ENCODE peak calls at places on chromosomes 3 and 15, in six cellular contexts. One of them, this sample, is unnamed. For H3K27me3 and H3K9me3, the result is how much of the 10 kb centered on the place peaks cover.

GRCh38 chr15:100663066-100663465 is 60.7 kb downstream of the ASB7 start:
- DNase-seq in endodermal cell: peak
- DNase-seq in endothelial cell of umbilical vein: no peak
- DNase-seq in HCT116: peak
- DNase-seq in spleen: no peak
- DNase-seq in RWPE2: no peak
- DNase-seq in this sample: no peak

GRCh38 chr15:38174691-38175090 is 77.9 kb upstream of the SPRED1 start:
- DNase-seq in RWPE2: no peak
- DNase-seq in endothelial cell of umbilical vein: no peak
- DNase-seq in endodermal cell: no peak
- DNase-seq in HCT116: no peak
- DNase-seq in spleen: no peak
- DNase-seq in this sample: no peak

GRCh38 chr3:117322866-117323265 is 613.3 kb downstream of the TUSC7 start:
- DNase-seq in spleen: no peak
- DNase-seq in HCT116: no peak
- DNase-seq in endothelial cell of umbilical vein: peak
- DNase-seq in RWPE2: no peak
- DNase-seq in endodermal cell: no peak
- DNase-seq in this sample: no peak

GRCh38 chr15:58070801-58071418 is 5.4 kb upstream of the ALDH1A2 start:
- DNase-seq in RWPE2: no peak
- DNase-seq in endothelial cell of umbilical vein: peak
- DNase-seq in endodermal cell: peak
- DNase-seq in spleen: peak
- DNase-seq in HCT116: peak
- DNase-seq in this sample: peak

GRCh38 chr15:59862191-59863155 is 141.6 kb upstream of the FOXB1 start:
- DNase-seq in spleen: no peak
- DNase-seq in RWPE2: no peak
- DNase-seq in endothelial cell of umbilical vein: no peak
- DNase-seq in endodermal cell: no peak
- DNase-seq in HCT116: no peak
- DNase-seq in this sample: no peak

GRCh38 chr15:81222007-81222406 is 25.3 kb downstream of the IL16 start:
- DNase-seq in RWPE2: no peak
- DNase-seq in endothelial cell of umbilical vein: no peak
- DNase-seq in endodermal cell: no peak
- DNase-seq in spleen: no peak
- DNase-seq in HCT116: no peak
- DNase-seq in this sample: no peak

GRCh38 chr3:183298708-183299153 is 45.7 kb downstream of the B3GNT5 start:
- DNase-seq in spleen: peak
- DNase-seq in endothelial cell of umbilical vein: no peak
- DNase-seq in endodermal cell: peak
- DNase-seq in RWPE2: peak
- DNase-seq in HCT116: no peak
- DNase-seq in this sample: peak

GRCh38 chr3:184602406-184603155 is 41.0 kb downstream of the EPHB3 start:
- DNase-seq in endothelial cell of umbilical vein: no peak
- DNase-seq in endodermal cell: peak
- DNase-seq in spleen: no peak
- DNase-seq in RWPE2: no peak
- DNase-seq in HCT116: no peak
- DNase-seq in this sample: peak

GRCh38 chr3:88076712-88077111 is 17.7 kb downstream of the ZNF654 start:
- DNase-seq in HCT116: no peak
- DNase-seq in spleen: no peak
- DNase-seq in endodermal cell: no peak
- DNase-seq in endothelial cell of umbilical vein: no peak
- DNase-seq in RWPE2: no peak
- DNase-seq in this sample: no peak

GRCh38 chr3:48598323-48599076 is 3.4 kb upstream of the COL7A1 start:
- DNase-seq in HCT116: no peak
- DNase-seq in endothelial cell of umbilical vein: no peak
- DNase-seq in endodermal cell: no peak
- DNase-seq in spleen: no peak
- DNase-seq in RWPE2: peak
- DNase-seq in this sample: no peak

GRCh38 chr15:33234019-33234418 is 39.5 kb upstream of the FMN1 start:
- DNase-seq in endodermal cell: no peak
- DNase-seq in HCT116: peak
- DNase-seq in RWPE2: no peak
- DNase-seq in spleen: no peak
- DNase-seq in endothelial cell of umbilical vein: peak
- DNase-seq in this sample: no peak

GRCh38 chr3:4824948-4825325 is 154.3 kb upstream of the BHLHE40 start:
- DNase-seq in RWPE2: no peak
- DNase-seq in endothelial cell of umbilical vein: no peak
- DNase-seq in spleen: no peak
- DNase-seq in HCT116: peak
- DNase-seq in endodermal cell: no peak
- DNase-seq in this sample: no peak

GRCh38 chr3:121988146-121988545 is 33.9 kb downstream of the ILDR1 start:
- DNase-seq in HCT116: no peak
- DNase-seq in endodermal cell: no peak
- DNase-seq in spleen: no peak
- DNase-seq in endothelial cell of umbilical vein: no peak
- DNase-seq in RWPE2: no peak
- DNase-seq in this sample: no peak

GRCh38 chr15:68495221-68495950 is 63.4 kb upstream of the ITGA11 start:
- DNase-seq in spleen: no peak
- DNase-seq in endothelial cell of umbilical vein: no peak
- DNase-seq in endodermal cell: no peak
- DNase-seq in RWPE2: no peak
- DNase-seq in HCT116: no peak
- DNase-seq in this sample: no peak

GRCh38 chr15:93359780-93360161 is 270.8 kb upstream of the RGMA start:
- DNase-seq in endodermal cell: no peak
- DNase-seq in RWPE2: no peak
- DNase-seq in endothelial cell of umbilical vein: no peak
- DNase-seq in HCT116: no peak
- DNase-seq in spleen: no peak
- DNase-seq in this sample: peak

GRCh38 chr15:93359037-93359779 is 270.2 kb upstream of the RGMA start:
- DNase-seq in endothelial cell of umbilical vein: no peak
- DNase-seq in RWPE2: no peak
- DNase-seq in endodermal cell: no peak
- DNase-seq in HCT116: no peak
- DNase-seq in spleen: no peak
- DNase-seq in this sample: no peak

GRCh38 chr15:93362203-93362602 is 273.2 kb upstream of the RGMA start:
- DNase-seq in HCT116: no peak
- DNase-seq in endodermal cell: peak
- DNase-seq in endothelial cell of umbilical vein: no peak
- DNase-seq in spleen: no peak
- DNase-seq in RWPE2: no peak
- DNase-seq in this sample: peak

GRCh38 chr15:93362821-93363220 is 273.8 kb upstream of the RGMA start:
- DNase-seq in endodermal cell: peak
- DNase-seq in HCT116: no peak
- DNase-seq in endothelial cell of umbilical vein: no peak
- DNase-seq in spleen: no peak
- DNase-seq in RWPE2: no peak
- DNase-seq in this sample: peak

DNA sequence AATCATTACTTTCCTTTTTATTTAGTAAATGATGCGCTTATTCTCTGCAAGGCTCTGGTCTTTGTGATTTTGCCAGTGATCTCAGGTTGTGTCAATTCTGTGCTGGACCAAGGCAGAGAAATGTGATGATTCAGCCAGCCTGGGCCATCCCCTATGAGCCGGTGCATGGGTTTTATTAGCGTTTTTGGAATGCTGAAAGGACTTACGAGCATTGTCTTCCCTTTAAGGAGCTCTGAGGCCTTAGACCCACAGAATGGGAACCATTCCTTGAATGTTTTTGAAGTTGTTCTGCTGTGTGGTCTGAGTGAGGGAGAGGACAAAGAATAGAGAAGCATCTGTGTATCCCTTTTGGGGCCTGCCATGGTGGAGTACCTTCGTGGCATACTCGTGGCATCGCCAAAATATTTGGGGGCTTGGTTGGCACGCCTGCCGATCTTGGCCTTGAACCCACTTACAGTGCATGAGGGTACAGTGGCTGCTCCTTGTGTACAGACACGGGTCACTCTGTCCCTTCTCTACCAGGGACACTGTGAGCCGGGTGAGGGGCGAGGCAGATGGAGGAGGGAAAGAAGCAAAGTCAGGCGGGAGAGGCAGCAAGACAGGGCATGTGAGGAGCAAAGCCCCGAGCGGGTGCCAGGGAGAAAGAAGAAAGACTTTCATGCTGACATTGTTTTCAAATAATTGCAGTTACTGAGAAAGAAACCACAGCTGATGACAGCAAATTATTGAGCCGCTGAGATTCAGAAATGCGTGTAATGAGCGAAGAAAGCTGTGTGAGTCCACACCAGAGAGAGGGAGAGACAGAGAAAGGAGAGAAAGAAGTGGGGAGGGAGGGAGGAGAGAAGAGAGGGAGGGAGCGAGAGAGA is 269.4 kb upstream of the RGMA start:
- DNase-seq in RWPE2: no peak
- DNase-seq in spleen: no peak
- DNase-seq in endothelial cell of umbilical vein: no peak
- DNase-seq in endodermal cell: no peak
- DNase-seq in HCT116: no peak
- DNase-seq in this sample: no peak
- H3K27me3 ChIP-seq in RWPE2: under half
- H3K27me3 ChIP-seq in spleen: under half
- H3K27me3 ChIP-seq in endothelial cell of umbilical vein: under half
- H3K27me3 ChIP-seq in endodermal cell: under half
- H3K27me3 ChIP-seq in HCT116: under half
- H3K27me3 ChIP-seq in this sample: under half

GRCh38 chr3:13571831-13572750 is 23.2 kb downstream of the FBLN2 start:
- DNase-seq in HCT116: no peak
- DNase-seq in RWPE2: peak
- DNase-seq in spleen: no peak
- DNase-seq in endothelial cell of umbilical vein: no peak
- DNase-seq in endodermal cell: no peak
- DNase-seq in this sample: no peak
- H3K9me3 ChIP-seq in HCT116: under half
- H3K9me3 ChIP-seq in RWPE2: under half
- H3K9me3 ChIP-seq in spleen: under half
- H3K9me3 ChIP-seq in endothelial cell of umbilical vein: under half
- H3K9me3 ChIP-seq in endodermal cell: under half
- H3K9me3 ChIP-seq in this sample: under half

DNA sequence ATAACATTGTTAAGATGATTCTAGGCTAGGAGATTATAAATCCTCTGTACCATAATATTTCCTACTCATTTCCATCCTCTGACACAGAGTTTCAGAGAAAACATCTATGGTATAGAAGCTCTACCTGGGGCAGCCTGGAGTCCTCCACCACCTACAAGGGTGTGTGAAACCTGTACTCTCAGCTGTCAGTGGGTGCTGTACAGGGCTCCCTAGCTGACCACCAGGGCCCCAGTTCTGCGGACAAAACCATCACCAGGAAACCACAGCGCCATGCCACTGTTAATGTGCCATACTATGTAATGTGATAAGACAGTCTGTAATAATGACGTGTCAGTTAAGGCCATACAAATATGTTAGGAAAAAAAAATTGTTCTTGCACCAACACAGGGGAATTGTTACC is 7.1 kb downstream of the RORA start:
- DNase-seq in endodermal cell: no peak
- DNase-seq in endothelial cell of umbilical vein: no peak
- DNase-seq in RWPE2: no peak
- DNase-seq in spleen: no peak
- DNase-seq in HCT116: no peak
- DNase-seq in this sample: no peak
- H3K27me3 ChIP-seq in endodermal cell: under half
- H3K27me3 ChIP-seq in endothelial cell of umbilical vein: under half
- H3K27me3 ChIP-seq in RWPE2: under half
- H3K27me3 ChIP-seq in spleen: under half
- H3K27me3 ChIP-seq in HCT116: under half
- H3K27me3 ChIP-seq in this sample: under half

GRCh38 chr3:171980578-171981270 is 58.7 kb upstream of the FNDC3B start:
- DNase-seq in endothelial cell of umbilical vein: no peak
- DNase-seq in spleen: no peak
- DNase-seq in HCT116: no peak
- DNase-seq in RWPE2: no peak
- DNase-seq in endodermal cell: no peak
- DNase-seq in this sample: no peak
- H3K9me3 ChIP-seq in endothelial cell of umbilical vein: under half
- H3K9me3 ChIP-seq in spleen: under half
- H3K9me3 ChIP-seq in HCT116: under half
- H3K9me3 ChIP-seq in RWPE2: under half
- H3K9me3 ChIP-seq in endodermal cell: under half
- H3K9me3 ChIP-seq in this sample: under half

GRCh38 chr15:41996921-41997592 is 23.8 kb downstream of the PLA2G4E start:
- DNase-seq in RWPE2: peak
- DNase-seq in endothelial cell of umbilical vein: no peak
- DNase-seq in spleen: peak
- DNase-seq in endodermal cell: no peak
- DNase-seq in HCT116: no peak
- DNase-seq in this sample: no peak
- H3K27me3 ChIP-seq in RWPE2: under half
- H3K27me3 ChIP-seq in endothelial cell of umbilical vein: under half
- H3K27me3 ChIP-seq in spleen: under half
- H3K27me3 ChIP-seq in endodermal cell: under half
- H3K27me3 ChIP-seq in HCT116: under half
- H3K27me3 ChIP-seq in this sample: under half

GRCh38 chr3:197241173-197241572 is 57.2 kb downstream of the DLG1 start:
- DNase-seq in spleen: no peak
- DNase-seq in endodermal cell: no peak
- DNase-seq in RWPE2: no peak
- DNase-seq in endothelial cell of umbilical vein: no peak
- DNase-seq in HCT116: no peak
- DNase-seq in this sample: no peak

GRCh38 chr3:197239857-197240256 is 58.6 kb downstream of the DLG1 start:
- DNase-seq in HCT116: no peak
- DNase-seq in spleen: no peak
- DNase-seq in RWPE2: no peak
- DNase-seq in endothelial cell of umbilical vein: no peak
- DNase-seq in endodermal cell: no peak
- DNase-seq in this sample: no peak

GRCh38 chr3:197236362-197236761 is 62.0 kb downstream of the DLG1 start:
- DNase-seq in endothelial cell of umbilical vein: no peak
- DNase-seq in endodermal cell: no peak
- DNase-seq in spleen: no peak
- DNase-seq in RWPE2: no peak
- DNase-seq in HCT116: no peak
- DNase-seq in this sample: no peak

GRCh38 chr3:197237897-197238296 is 60.5 kb downstream of the DLG1 start:
- DNase-seq in RWPE2: no peak
- DNase-seq in endodermal cell: no peak
- DNase-seq in HCT116: no peak
- DNase-seq in spleen: no peak
- DNase-seq in endothelial cell of umbilical vein: no peak
- DNase-seq in this sample: no peak

DNA sequence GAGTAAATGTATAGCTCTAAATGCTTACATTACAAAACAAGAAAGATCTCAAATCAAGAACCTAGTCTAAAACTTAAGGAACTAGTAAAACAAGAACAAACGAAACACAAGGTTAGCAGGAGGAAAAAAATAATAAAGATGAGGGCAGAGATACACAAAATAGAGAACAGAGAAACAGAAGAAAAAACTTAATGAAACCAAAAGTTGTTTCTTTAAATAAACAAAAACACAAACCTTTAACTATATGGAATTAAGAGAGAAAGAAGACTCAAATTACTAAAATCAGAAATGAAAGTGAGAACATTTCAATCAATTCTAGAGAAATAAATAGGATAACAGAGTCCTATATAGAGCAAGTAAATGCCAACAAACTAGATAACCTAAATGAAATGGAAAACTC is 59.6 kb downstream of the DLG1 start:
- DNase-seq in endothelial cell of umbilical vein: no peak
- DNase-seq in endodermal cell: no peak
- DNase-seq in spleen: no peak
- DNase-seq in RWPE2: no peak
- DNase-seq in HCT116: no peak
- DNase-seq in this sample: no peak
- H3K9me3 ChIP-seq in endothelial cell of umbilical vein: under half
- H3K9me3 ChIP-seq in endodermal cell: half or more
- H3K9me3 ChIP-seq in spleen: under half
- H3K9me3 ChIP-seq in RWPE2: under half
- H3K9me3 ChIP-seq in HCT116: under half
- H3K9me3 ChIP-seq in this sample: under half